ENCODE peak calls at places on chromosome 12, in four cellular contexts. W is HCT116, V is HepG2, Z is K562. L is an unnamed sample.

GRCh38 chr12:80226576-80226975 is 127.2 kb downstream of the OTOGL start:
- DNase-seq in W (no peak), V (no peak), Z (no peak), L (no peak)

GRCh38 chr12:4915752-4916151 is 6.0 kb downstream of the KCNA1 start:
- DNase-seq in Z (no peak), V (no peak), W (no peak), L (no peak)

GRCh38 chr12:52171950-52172512 is 19.8 kb downstream of the KRT80 start:
- DNase-seq in W (no peak), V (peak), Z (no peak), L (no peak)

GRCh38 chr12:5254703-5255102 is 177.2 kb upstream of the NTF3 start:
- DNase-seq in W (no peak), Z (no peak), V (no peak), L (no peak)

GRCh38 chr12:76288218-76288617 is 60.0 kb downstream of the BBS10 start:
- DNase-seq in W (no peak), V (no peak), Z (no peak), L (no peak)

GRCh38 chr12:55901881-55902490 is 25.7 kb downstream of the PYM1 start:
- DNase-seq in W (no peak), Z (no peak), V (no peak), L (no peak)

GRCh38 chr12:82757611-82758010 is 70.9 kb downstream of the TMTC2 start:
- DNase-seq in W (no peak), Z (no peak), V (no peak), L (no peak)

GRCh38 chr12:121444842-121445202 is 44.9 kb downstream of the RNF34 start:
- DNase-seq in Z (no peak), W (no peak), V (no peak), L (no peak)

GRCh38 chr12:53481957-53482586 is 17.2 kb downstream of the MAP3K12 start:
- DNase-seq in Z (no peak), V (peak), W (no peak), L (no peak)

GRCh38 chr12:5882511-5883185 is 62.4 kb downstream of the ANO2 start:
- DNase-seq in V (no peak), W (no peak), Z (no peak), L (no peak)

GRCh38 chr12:42725839-42726238 is 136.3 kb upstream of the PRICKLE1 start:
- DNase-seq in W (no peak), Z (no peak), V (no peak), L (no peak)

GRCh38 chr12:29782285-29782820 is 1.4 kb downstream of the TMTC1 start:
- DNase-seq in W (no peak), Z (no peak), V (no peak), L (no peak)

GRCh38 chr12:96908170-96908675 is 1.2 kb downstream of the NEDD1 start:
- DNase-seq in Z (no peak), V (no peak), W (no peak), L (no peak)

GRCh38 chr12:41368006-41368405 is 179.9 kb downstream of the PDZRN4 start:
- DNase-seq in Z (no peak), V (no peak), W (peak), L (no peak)

GRCh38 chr12:46370792-46371717 is 1.5 kb downstream of the SLC38A2 start:
- DNase-seq in Z (peak), V (peak), W (no peak), L (peak)

GRCh38 chr12:88578821-88579518 is 1.3 kb downstream of the KITLG start:
- DNase-seq in Z (no peak), W (no peak), V (peak), L (peak)

GRCh38 chr12:69240625-69240984 is 1.2 kb downstream of the CPSF6 start:
- DNase-seq in W (no peak), Z (no peak), V (no peak), L (no peak)

GRCh38 chr12:21780786-21781185 is 6.3 kb upstream of the KCNJ8 start:
- DNase-seq in Z (no peak), W (no peak), V (no peak), L (no peak)

GRCh38 chr12:34402899-34403705 is 380.8 kb downstream of the ALG10 start:
- DNase-seq in V (no peak), W (no peak), Z (peak), L (peak)
- TF ChIP-seq FOSL1 in V (no peak), W (no peak), Z (no peak), L (no peak)

GRCh38 chr12:14885718-14886201 is at the start of gene MGP:
- DNase-seq in Z (no peak), W (no peak), V (no peak), L (no peak)
- TF ChIP-seq FOSL1 in Z (no peak), W (no peak), V (no peak), L (no peak)

GRCh38 chr12:127455347-127456265 is 811.4 kb upstream of the TMEM132C start:
- DNase-seq in Z (no peak), W (no peak), V (no peak), L (no peak)
- TF ChIP-seq FOSL1 in Z (no peak), W (no peak), V (no peak), L (no peak)

GRCh38 chr12:106863185-106863584 is 88.7 kb downstream of the RIC8B start:
- DNase-seq in Z (no peak), V (no peak), W (no peak), L (no peak)

GRCh38 chr12:106866426-106867080 is 89.2 kb upstream of the TMEM263 start:
- DNase-seq in V (no peak), Z (no peak), W (no peak), L (no peak)

GRCh38 chr12:106865685-106866084 is 90.0 kb upstream of the TMEM263 start:
- DNase-seq in Z (no peak), V (no peak), W (no peak), L (no peak)

DNA sequence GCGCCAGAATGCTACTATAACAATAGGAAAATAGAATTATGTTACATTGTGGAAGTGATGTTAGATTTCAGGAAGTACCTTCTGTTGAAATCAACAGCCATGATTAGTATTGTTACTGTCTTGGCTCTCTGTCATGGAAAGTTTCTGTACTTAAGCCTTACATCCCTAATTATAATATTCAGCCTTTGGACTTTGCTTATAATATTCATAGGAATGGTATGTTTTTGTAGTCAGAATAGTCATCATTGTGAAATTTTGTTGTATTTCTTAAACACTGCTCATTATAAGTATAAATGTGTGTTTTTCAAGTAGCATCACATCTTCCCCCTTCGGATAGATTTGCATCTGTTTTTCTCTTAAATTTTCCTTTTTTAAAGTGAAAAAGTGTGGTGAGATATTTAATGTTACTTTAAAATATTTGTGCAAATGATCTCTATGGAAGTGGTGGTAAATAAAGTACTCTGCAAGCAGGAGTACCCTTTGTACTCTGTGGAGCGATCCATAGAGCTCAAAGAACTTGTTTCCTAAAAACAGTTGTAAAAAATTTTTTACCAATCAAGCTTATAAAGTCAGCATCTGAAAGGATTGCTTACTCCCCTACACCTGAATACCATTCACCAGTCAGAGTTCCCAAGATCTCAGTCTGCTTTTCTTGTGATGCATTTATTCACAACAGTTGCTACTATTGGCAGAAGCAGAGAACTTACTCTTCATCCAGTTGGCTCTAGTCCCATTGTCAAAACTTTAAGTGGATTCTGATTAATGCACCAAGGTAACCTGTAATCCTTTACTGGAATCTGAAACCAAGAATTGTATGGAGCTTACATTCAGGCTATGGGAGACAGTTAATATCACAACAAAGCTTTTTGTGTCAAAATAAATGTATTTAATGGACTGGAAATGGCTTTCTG is 87.8 kb downstream of the RIC8B start:
- DNase-seq in W (no peak), Z (no peak), V (peak), L (no peak)
- TF ChIP-seq FOSL1 in W (no peak), Z (no peak), V (no peak), L (no peak)

GRCh38 chr12:58242803-58243628 is 301.6 kb downstream of the ATP23 start:
- DNase-seq in V (no peak), Z (no peak), W (no peak), L (no peak)
- TF ChIP-seq FOSL1 in V (no peak), Z (no peak), W (no peak), L (no peak)

GRCh38 chr12:95257541-95257940 is 39.9 kb downstream of the VEZT start:
- DNase-seq in W (no peak), Z (no peak), V (no peak), L (no peak)
- TF ChIP-seq FOSL1 in W (no peak), Z (no peak), V (no peak), L (no peak)

GRCh38 chr12:124492879-124493808 is 74.3 kb downstream of the NCOR2 start:
- DNase-seq in Z (peak), V (no peak), W (no peak), L (no peak)

GRCh38 chr12:124491856-124492420 is 75.5 kb downstream of the NCOR2 start:
- DNase-seq in W (no peak), V (no peak), Z (no peak), L (no peak)

GRCh38 chr12:124494751-124495129 is 72.7 kb downstream of the NCOR2 start:
- DNase-seq in Z (no peak), V (no peak), W (no peak), L (no peak)

GRCh38 chr12:124495194-124495983 is 72.0 kb downstream of the NCOR2 start:
- DNase-seq in Z (no peak), V (no peak), W (no peak), L (no peak)

DNA sequence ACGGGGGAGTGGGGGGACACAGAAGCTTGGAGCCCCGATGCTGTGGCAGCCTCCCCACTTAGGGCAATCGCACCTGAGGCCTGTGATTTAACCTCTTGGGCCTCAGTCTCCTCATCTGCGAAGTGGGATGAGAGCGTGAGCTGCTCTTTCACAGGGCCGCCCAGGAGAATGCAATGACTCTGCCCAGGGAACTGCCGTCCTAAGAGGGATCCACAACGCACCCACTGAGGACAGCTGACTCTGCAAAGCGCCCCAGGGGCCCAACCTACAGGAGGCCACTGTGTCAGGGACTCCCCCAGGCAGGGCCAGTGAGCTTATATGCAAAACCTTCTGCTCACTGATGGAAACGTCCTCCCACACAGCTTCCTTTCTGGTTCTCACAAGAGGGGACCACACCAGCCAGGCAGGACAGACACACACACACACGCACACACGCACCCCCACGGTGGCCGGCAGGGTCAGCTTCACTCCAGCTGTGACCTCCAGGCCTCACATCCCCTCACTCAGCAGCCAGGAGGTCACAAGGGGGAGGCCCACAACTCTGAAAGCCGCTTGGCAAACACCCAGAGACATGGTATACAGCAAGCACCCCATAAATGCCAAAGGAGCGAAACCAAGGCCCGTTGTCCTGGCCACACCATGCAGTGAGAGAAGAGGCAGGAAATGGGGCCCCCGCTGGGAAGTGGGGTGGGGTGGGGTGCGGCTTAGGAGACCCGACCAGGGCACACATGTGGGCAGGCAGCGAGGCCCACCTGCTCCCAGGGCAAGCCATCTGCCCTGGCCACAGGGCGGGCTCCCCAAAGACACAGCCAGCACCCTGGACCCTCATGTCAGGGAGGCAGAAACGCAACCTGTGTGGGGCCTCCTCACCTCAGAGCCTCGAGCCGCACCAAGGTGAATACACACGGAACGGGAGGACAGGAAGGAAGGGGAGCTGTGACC is 73.3 kb downstream of the NCOR2 start:
- DNase-seq in W (no peak), V (no peak), Z (no peak), L (no peak)
- TF ChIP-seq FOSL1 in W (no peak), V (no peak), Z (no peak), L (no peak)

GRCh38 chr12:117421987-117422386 is 60.6 kb upstream of the NOS1 start:
- DNase-seq in Z (no peak), W (no peak), V (no peak), L (no peak)

GRCh38 chr12:117417004-117417403 is 55.6 kb upstream of the NOS1 start:
- DNase-seq in V (no peak), Z (no peak), W (no peak), L (no peak)

GRCh38 chr12:117427176-117427575 is 65.8 kb upstream of the NOS1 start:
- DNase-seq in Z (no peak), W (no peak), V (no peak), L (no peak)

DNA sequence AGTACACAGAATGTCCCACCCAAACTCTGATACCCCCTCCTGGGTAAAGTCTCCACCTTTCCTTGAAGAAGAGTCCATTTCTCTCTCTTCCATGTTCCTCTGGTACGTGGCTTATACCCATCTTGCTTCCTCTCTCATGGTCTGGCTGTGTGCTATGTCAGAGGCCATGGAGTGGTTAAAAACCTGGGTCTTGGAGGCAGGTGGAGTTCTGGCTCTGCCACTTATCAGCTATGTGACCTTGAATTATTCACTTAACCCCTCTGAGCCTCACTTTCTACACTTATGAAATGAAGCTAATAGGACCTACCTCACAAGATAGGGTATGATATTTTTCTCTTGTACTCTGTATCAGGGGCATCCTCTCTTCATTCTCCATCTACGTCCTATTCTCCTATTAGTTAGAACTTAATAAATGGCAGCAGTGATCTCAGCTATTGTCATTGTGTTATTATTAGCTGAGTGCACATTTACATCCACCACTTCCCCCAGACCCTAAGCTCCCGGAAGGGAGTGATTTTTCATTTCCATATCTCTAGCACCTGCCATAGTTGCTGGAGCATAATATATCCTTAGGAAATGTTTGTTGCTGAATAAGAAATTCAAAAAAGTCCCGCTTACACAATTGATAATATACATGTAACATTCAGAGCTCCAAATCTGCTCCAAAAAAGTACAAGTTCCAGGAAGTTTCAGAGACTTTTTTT is 59.8 kb upstream of the NOS1 start:
- DNase-seq in Z (no peak), V (no peak), W (no peak), L (no peak)
- TF ChIP-seq FOSL1 in Z (no peak), V (no peak), W (no peak), L (no peak)

GRCh38 chr12:47808049-47808448 is 11.7 kb downstream of the HDAC7 start:
- DNase-seq in W (no peak), V (no peak), Z (peak), L (no peak)
- TF ChIP-seq FOSL1 in W (no peak), V (no peak), Z (no peak), L (no peak)